ENCODE peak calls at places on chromosome 1, in eight cellular contexts. T is sigmoid colon; G is effector memory CD4-positive, alpha-beta T cell; V is RWPE1; Q is Peyer's patch; J is mesendoderm; L is upper lobe of right lung; B is spleen. S is an unnamed sample.

GRCh38 chr1:171081220-171081993 is 9.3 kb upstream of the FMO3 start:
- DNase-seq in G (no peak), J (peak; percentile 17), Q (no peak), T (no peak), L (no peak), V (peak; percentile 2), B (no peak), S (no peak)

GRCh38 chr1:205141236-205142104 is 19.7 kb upstream of the RBBP5 start:
- DNase-seq in J (peak; percentile 85), V (peak; percentile 78), T (peak; percentile 82), L (no peak), B (peak; percentile 79), G (peak; percentile 21), Q (peak; percentile 93), S (peak; percentile 55)

GRCh38 chr1:77824694-77825355 is 45.4 kb downstream of the MIGA1 start:
- DNase-seq in L (no peak), Q (no peak), G (no peak), B (no peak), V (no peak), T (no peak), J (no peak), S (no peak)

GRCh38 chr1:35876988-35877387 is 6.0 kb upstream of the AGO1 start:
- DNase-seq in B (no peak), L (no peak), Q (no peak), J (peak; percentile 57), G (no peak), V (peak; percentile 28), T (no peak), S (no peak)

GRCh38 chr1:69648486-69648885 is 80.8 kb downstream of the LRRC7 start:
- DNase-seq in V (no peak), L (no peak), B (no peak), Q (no peak), J (peak; percentile 25), G (no peak), T (no peak), S (no peak)

GRCh38 chr1:228836427-228836826 is 101.1 kb downstream of the RHOU start:
- DNase-seq in V (no peak), J (no peak), L (no peak), Q (peak; percentile 77), G (no peak), B (no peak), T (no peak), S (peak; percentile 50)

GRCh38 chr1:53550201-53550741 is 91.1 kb downstream of the DMRTB1 start:
- DNase-seq in G (no peak), J (no peak), Q (peak; percentile 18), B (peak; percentile 55), L (peak; percentile 52), V (no peak), T (peak; percentile 48), S (no peak)

GRCh38 chr1:61318319-61319125 is 236.2 kb downstream of the NFIA start:
- DNase-seq in B (no peak), L (no peak), V (no peak), T (peak; percentile 88), G (no peak), Q (peak; percentile 50), J (no peak), S (no peak)

GRCh38 chr1:30378023-30378596 is 345.3 kb downstream of the MATN1 start:
- DNase-seq in J (no peak), L (peak; percentile 29), G (no peak), T (peak; percentile 36), B (no peak), V (no peak), Q (no peak), S (no peak)

GRCh38 chr1:213393860-213394259 is 342.8 kb downstream of the RPS6KC1 start:
- DNase-seq in J (no peak), B (no peak), Q (no peak), T (no peak), L (no peak), G (no peak), V (no peak), S (no peak)

GRCh38 chr1:16076871-16077250 is 3.4 kb upstream of the FAM131C start:
- DNase-seq in V (peak; percentile 76), L (no peak), Q (no peak), B (no peak), J (no peak), G (no peak), T (no peak), S (no peak)

GRCh38 chr1:244302889-244303609 is 148.7 kb downstream of the ADSS2 start:
- DNase-seq in Q (peak; percentile 52), T (no peak), G (no peak), V (peak; percentile 86), B (no peak), L (peak; percentile 77), J (peak; percentile 94), S (no peak)

GRCh38 chr1:39970274-39970673 is 15.3 kb downstream of the MFSD2A start:
- DNase-seq in B (no peak), G (no peak), L (no peak), V (no peak), T (no peak), J (no peak), Q (no peak), S (no peak)

GRCh38 chr1:96472471-96472870 is 249.1 kb upstream of the PTBP2 start:
- DNase-seq in J (no peak), T (no peak), B (no peak), G (no peak), L (no peak), V (no peak), Q (no peak), S (no peak)

GRCh38 chr1:243234978-243235657 is 20.0 kb downstream of the CEP170 start:
- DNase-seq in T (no peak), V (no peak), B (no peak), L (no peak), Q (no peak), J (no peak), G (no peak), S (no peak)

GRCh38 chr1:156860113-156860638 is 489 bp upstream of the NTRK1 start:
- DNase-seq in B (peak; percentile 86), Q (no peak), J (peak; percentile 72), V (peak; percentile 62), G (peak; percentile 37), T (peak; percentile 74), L (no peak), S (peak; percentile 11)

GRCh38 chr1:10850026-10850425 is 53.6 kb upstream of the CASZ1 start:
- DNase-seq in Q (no peak), L (peak; percentile 49), J (no peak), B (no peak), T (no peak), V (no peak), G (no peak), S (no peak)

GRCh38 chr1:155184351-155184811 is 10.7 kb downstream of the TRIM46 start:
- DNase-seq in T (peak; percentile 58), V (no peak), Q (no peak), J (no peak), B (no peak), G (no peak), L (no peak), S (no peak)

DNA sequence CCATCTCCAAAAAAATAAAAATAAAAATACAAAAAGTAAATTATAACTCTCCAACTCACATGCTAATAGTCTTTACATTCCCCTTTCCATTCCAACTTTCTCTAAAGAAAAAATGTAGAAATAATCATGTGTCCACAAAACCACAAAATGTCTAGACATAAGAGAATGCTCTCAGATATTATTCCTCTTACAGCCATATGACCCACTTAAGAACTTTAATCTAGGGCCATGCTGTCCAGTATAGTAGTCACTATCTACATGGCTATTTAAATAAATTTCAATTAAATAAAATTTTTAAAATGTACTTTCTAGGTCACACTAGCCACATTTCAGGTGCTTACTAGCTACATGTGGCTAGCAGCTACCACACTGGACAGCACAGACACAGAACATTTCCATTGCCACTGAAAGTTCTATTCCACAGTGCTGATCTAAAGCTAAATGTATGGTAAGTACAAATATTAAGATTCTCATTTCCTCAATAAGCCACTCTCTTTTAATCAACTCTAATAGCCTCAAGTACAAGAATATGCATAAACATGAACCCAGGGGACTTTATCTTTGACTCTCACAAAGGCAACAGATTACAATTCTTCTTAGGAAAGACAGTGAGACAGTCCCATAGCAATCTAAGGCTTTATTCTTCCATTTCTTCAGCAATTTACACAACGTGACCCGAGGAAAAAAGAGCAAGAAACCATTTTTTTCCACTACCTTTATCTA is 138.6 kb downstream of the RERE start:
- DNase-seq in T (no peak), G (no peak), B (no peak), J (no peak), L (no peak), Q (no peak), V (no peak), S (no peak)
- H3K27ac ChIP-seq in T (no peak overlapping the region), G (no peak overlapping the region), B (peak overlapping the region; percentile 6), J (no peak overlapping the region), L (no peak overlapping the region), Q (no peak overlapping the region), V (no peak overlapping the region), S (no peak overlapping the region)

DNA sequence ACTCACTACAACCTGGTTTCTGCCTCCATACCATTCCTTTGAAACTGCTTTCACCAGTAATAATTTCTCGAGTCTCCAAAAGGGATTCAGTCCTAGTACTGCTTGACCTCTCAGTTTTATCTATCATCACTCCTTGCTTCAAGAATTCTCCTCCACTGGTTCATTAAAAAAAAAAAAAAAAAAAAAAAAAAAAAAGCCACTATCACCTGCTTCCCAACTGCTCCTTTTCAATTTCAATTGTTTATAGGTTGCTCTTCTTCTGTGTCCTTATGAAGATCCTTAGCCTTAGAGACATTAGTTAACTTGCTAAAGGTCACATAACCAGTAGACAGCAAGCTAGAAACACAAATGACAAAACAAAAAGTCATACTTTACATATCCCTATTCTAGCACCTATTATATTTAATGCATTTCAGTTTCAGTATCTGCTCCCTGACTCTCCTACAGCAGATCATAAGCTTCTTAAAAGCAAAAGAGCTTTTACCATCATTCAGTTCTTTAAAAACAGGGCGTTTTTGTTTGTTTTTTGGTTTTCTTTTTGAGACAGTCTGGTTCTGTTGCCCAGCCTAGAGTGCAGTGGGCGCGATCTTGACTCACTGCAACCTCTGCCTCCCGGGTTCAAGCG is 7.1 kb downstream of the NRDC start:
- DNase-seq in V (no peak), L (no peak), B (no peak), T (no peak), J (no peak), Q (no peak), G (no peak), S (no peak)
- H3K27ac ChIP-seq in V (peak overlapping the region; percentile 59), L (no peak overlapping the region), B (peak overlapping the region; percentile 10), T (no peak overlapping the region), J (no peak overlapping the region), Q (no peak overlapping the region), G (no peak overlapping the region), S (no peak overlapping the region)

DNA sequence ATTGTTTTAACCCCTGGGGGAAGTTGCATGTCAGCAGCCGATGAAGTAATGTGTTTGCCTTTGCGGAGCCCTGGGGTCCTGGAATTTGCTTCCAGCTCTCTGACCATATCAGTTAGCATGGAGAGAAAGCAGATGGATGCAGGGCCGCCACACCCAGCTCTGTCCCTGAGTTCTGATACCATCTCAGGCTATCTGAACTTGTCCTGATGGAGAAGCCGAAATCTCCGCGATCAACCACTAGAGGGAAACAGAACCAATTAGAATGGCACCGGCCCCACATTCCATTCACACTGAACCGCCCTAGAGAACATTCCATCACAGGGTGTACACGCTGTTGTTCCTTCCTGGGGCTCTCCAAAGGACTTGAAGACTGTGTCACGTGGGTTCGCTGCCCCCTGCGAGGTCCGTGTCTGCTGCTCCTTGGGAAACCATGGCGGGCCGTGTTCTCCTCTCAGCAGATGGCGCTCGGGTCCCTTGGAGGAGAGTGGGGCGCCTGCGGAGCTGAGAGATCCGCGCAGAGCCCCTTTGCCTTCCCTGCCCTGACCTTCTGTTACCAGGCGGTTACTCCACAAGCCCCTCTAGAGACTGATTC is 75.4 kb downstream of the ABCA4 start:
- DNase-seq in Q (peak; percentile 80), T (peak; percentile 93), G (no peak), B (peak; percentile 78), J (peak; percentile 100), V (peak; percentile 95), L (peak; percentile 95), S (peak; percentile 61)
- H3K27ac ChIP-seq in Q (no peak overlapping the region), T (peak overlapping the region; percentile 50), G (no peak overlapping the region), B (peak overlapping the region; percentile 86), J (no peak overlapping the region), V (peak overlapping the region; percentile 69), L (peak overlapping the region; percentile 70), S (no peak overlapping the region)

GRCh38 chr1:51518730-51519047 is 377 bp downstream of the EPS15 start:
- DNase-seq in T (peak; percentile 78), B (peak; percentile 94), G (peak; percentile 19), Q (peak; percentile 86), V (peak; percentile 58), J (no peak), L (peak; percentile 86), S (peak; percentile 43)
- H3K27ac ChIP-seq in T (peak overlapping the region; percentile 95), B (peak overlapping the region; percentile 95), G (peak overlapping the region; percentile 72), Q (peak overlapping the region; percentile 92), V (peak overlapping the region; percentile 91), J (peak overlapping the region; percentile 90), L (peak overlapping the region; percentile 88), S (peak overlapping the region; percentile 82)

S was measured in substantia nigra.